ENCODE peak calls at places on chromosomes 13 and 19, in nine cellular contexts. I is endothelial cell of umbilical vein; G is heart left ventricle; Z is psoas muscle; B is mesendoderm; L is mucosa of descending colon; A is effector memory CD4-positive, alpha-beta T cell; P is IMR-90; D is OCI-LY7. N is an unnamed sample.

GRCh38 chr13:110680852-110681251 is 25.1 kb downstream of the CARS2 start:
- DNase-seq in I (peak; percentile 20), G (no peak), Z (no peak), B (peak; percentile 64), L (no peak), A (no peak), P (no peak), D (peak; percentile 35), N (no peak)

GRCh38 chr19:38793671-38794070 is 4.7 kb downstream of the LGALS7B start:
- DNase-seq in I (no peak), G (no peak), Z (peak; percentile 30), B (no peak), L (no peak), A (no peak), P (no peak), D (no peak), N (no peak)

GRCh38 chr13:78759704-78760103 is 100.7 kb upstream of the OBI1 start:
- DNase-seq in I (no peak), G (no peak), Z (no peak), B (peak; percentile 34), L (no peak), A (no peak), P (no peak), D (no peak), N (no peak)

GRCh38 chr19:15280915-15281683 is 48.9 kb upstream of the EPHX3 start:
- DNase-seq in I (peak; percentile 53), G (peak; percentile 92), Z (peak; percentile 95), B (peak; percentile 66), L (peak; percentile 79), A (no peak), P (peak; percentile 89), D (no peak), N (peak; percentile 91)

GRCh38 chr19:54485846-54486245 is 12.8 kb upstream of the CDC42EP5 start:
- DNase-seq in I (no peak), G (no peak), Z (no peak), B (no peak), L (no peak), A (no peak), P (no peak), D (no peak), N (no peak)

GRCh38 chr13:50993908-50994307 is 84.3 kb downstream of the RNASEH2B start:
- DNase-seq in I (no peak), G (no peak), Z (peak; percentile 58), B (no peak), L (no peak), A (no peak), P (no peak), D (no peak), N (no peak)

GRCh38 chr13:110329798-110330461 is 22.8 kb downstream of the COL4A2 start:
- DNase-seq in I (no peak), G (no peak), Z (no peak), B (no peak), L (no peak), A (no peak), P (peak; percentile 93), D (no peak), N (peak; percentile 24)

GRCh38 chr19:51331193-51331592 is 10.7 kb downstream of the VSIG10L start:
- DNase-seq in I (no peak), G (no peak), Z (no peak), B (no peak), L (no peak), A (no peak), P (no peak), D (no peak), N (no peak)

GRCh38 chr13:95288899-95289500 is 12.3 kb downstream of the ABCC4 start:
- DNase-seq in I (peak; percentile 89), G (no peak), Z (no peak), B (no peak), L (no peak), A (no peak), P (no peak), D (no peak), N (no peak)

GRCh38 chr19:3667766-3668165 is 32.5 kb downstream of the PIP5K1C start:
- DNase-seq in I (no peak), G (no peak), Z (no peak), B (no peak), L (no peak), A (no peak), P (no peak), D (no peak), N (no peak)

GRCh38 chr19:47581605-47582319 is 8.8 kb upstream of the ZNF541 start:
- DNase-seq in I (no peak), G (no peak), Z (no peak), B (no peak), L (no peak), A (no peak), P (no peak), D (no peak), N (no peak)

GRCh38 chr13:110264685-110265275 is 42.2 kb downstream of the COL4A1 start:
- DNase-seq in I (no peak), G (no peak), Z (no peak), B (peak; percentile 28), L (no peak), A (no peak), P (no peak), D (no peak), N (no peak)

GRCh38 chr13:44921931-44922758 is 67.1 kb downstream of the NUFIP1 start:
- DNase-seq in I (peak; percentile 55), G (no peak), Z (peak; percentile 77), B (no peak), L (no peak), A (no peak), P (peak; percentile 98), D (no peak), N (peak; percentile 73)

GRCh38 chr13:20964904-20965303 is 62.4 kb upstream of the XPO4 start:
- DNase-seq in I (no peak), G (no peak), Z (no peak), B (peak; percentile 32), L (no peak), A (no peak), P (peak; percentile 58), D (no peak), N (no peak)

GRCh38 chr13:27924529-27925141 is 4.8 kb downstream of the PDX1 start:
- DNase-seq in I (no peak), G (no peak), Z (no peak), B (no peak), L (no peak), A (no peak), P (no peak), D (no peak), N (no peak)

GRCh38 chr19:8150178-8150865 is 930 bp upstream of the FBN3 start:
- DNase-seq in I (no peak), G (no peak), Z (no peak), B (no peak), L (no peak), A (no peak), P (no peak), D (no peak), N (no peak)

GRCh38 chr13:51017516-51017915 is 93.6 kb downstream of the C13orf42 start:
- DNase-seq in I (no peak), G (no peak), Z (no peak), B (no peak), L (no peak), A (no peak), P (no peak), D (no peak), N (no peak)

GRCh38 chr13:64993514-64994164 is 2236.5 kb downstream of the PCDH9 start:
- DNase-seq in I (no peak), G (no peak), Z (no peak), B (no peak), L (no peak), A (no peak), P (no peak), D (peak; percentile 25), N (no peak)

GRCh38 chr13:111844222-111844671 is 222.7 kb upstream of the SOX1 start:
- DNase-seq in I (no peak), G (no peak), Z (no peak), B (no peak), L (no peak), A (no peak), P (no peak), D (no peak), N (no peak)

GRCh38 chr13:90230311-90230710 is 1117.2 kb upstream of the MIR17HG start:
- DNase-seq in I (no peak), G (no peak), Z (no peak), B (no peak), L (peak; percentile 40), A (no peak), P (no peak), D (no peak), N (no peak)
- H3K4me3 ChIP-seq in I (no peak overlapping the region), G (no peak overlapping the region), Z (no peak overlapping the region), B (no peak overlapping the region), L (no peak overlapping the region), A (no peak overlapping the region), P (no peak overlapping the region), D (no peak overlapping the region), N (no peak overlapping the region)

DNA sequence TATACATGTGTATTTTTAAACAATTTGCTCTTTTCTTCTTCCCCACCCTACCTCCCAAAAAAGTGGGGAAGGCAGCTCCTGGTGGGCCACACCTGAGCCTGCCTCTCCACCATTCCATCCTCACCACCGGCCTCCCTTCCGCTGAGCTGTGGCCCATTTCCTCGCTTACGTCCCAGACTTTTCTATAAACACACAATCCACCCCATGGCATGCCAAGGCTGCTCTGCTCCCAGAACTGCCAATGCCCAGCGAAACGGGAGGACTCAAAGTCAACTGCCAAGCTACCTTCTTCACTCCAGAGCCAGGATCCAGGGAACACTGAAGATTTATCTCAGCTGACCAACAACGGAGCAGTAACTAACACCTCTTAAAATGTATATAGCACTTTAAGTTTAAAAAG is 2.8 kb downstream of the N4BP2L1 start:
- DNase-seq in I (no peak), G (no peak), Z (no peak), B (no peak), L (no peak), A (no peak), P (no peak), D (no peak), N (no peak)
- H3K4me1 ChIP-seq in I (peaks cover 13% of the 10 kb centered on the region), G (peaks cover 20% of the 10 kb centered on the region), Z (peaks cover 11% of the 10 kb centered on the region), B (no peaks in the 10 kb centered on the region), L (peaks cover 19% of the 10 kb centered on the region), A (peaks cover 14% of the 10 kb centered on the region), P (peaks cover 7% of the 10 kb centered on the region), D (peaks cover 25% of the 10 kb centered on the region), N (no peaks in the 10 kb centered on the region)

GRCh38 chr13:75302031-75302430 is 179.9 kb downstream of the TBC1D4 start:
- DNase-seq in I (no peak), G (no peak), Z (no peak), B (no peak), L (no peak), A (no peak), P (no peak), D (no peak), N (peak; percentile 31)
- H3K36me3 ChIP-seq in I (peaks cover 20% of the 10 kb centered on the region), G (peaks cover 4% of the 10 kb centered on the region), Z (peaks cover 54% of the 10 kb centered on the region), B (no peaks in the 10 kb centered on the region), L (no peaks in the 10 kb centered on the region), A (peaks cover 20% of the 10 kb centered on the region), P (no peaks in the 10 kb centered on the region), D (peaks cover 26% of the 10 kb centered on the region), N (peaks cover 10% of the 10 kb centered on the region)

DNA sequence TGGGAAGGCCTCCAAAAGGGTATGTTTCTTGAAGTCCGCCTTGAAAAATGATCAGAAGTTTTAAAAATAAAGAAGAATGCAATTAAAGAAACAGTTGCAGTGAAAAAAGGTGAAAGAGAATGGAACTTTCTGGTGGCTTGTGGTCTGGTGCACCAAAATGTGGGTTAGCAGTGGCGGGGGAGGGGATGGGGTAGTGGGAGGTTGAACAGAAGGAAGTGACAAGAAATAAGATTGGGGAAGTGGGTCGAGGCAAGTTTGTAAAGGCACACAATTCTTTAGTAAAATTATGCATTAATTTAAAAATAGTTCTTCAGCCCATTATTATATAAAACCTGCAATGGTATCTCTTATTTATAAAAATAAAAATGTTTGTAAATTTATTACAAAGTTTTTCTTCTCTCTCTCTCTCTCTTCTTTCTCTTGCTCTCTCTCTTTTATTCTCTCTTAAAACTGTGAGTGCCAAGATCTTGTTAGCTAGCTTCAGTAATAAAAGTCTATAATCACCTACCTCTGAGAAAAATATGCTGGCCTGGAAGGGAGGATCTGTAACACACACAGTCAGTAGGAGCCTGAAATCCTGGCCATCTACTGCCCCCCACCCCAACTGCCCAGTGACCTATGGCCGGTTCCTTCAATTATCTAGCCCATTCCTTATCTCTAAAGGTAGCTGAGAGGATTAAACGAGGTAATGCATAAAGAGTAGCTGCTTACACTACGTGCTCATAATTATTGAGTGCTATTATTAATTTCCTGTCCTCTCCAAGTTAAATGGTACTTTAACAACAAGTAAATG is 2.2 kb downstream of the LCP1 start:
- DNase-seq in I (no peak), G (peak; percentile 62), Z (peak; percentile 60), B (no peak), L (peak; percentile 81), A (peak; percentile 67), P (no peak), D (peak; percentile 72), N (peak; percentile 45)
- H3K4me3 ChIP-seq in I (no peak overlapping the region), G (no peak overlapping the region), Z (peak overlapping the region; percentile 46), B (no peak overlapping the region), L (no peak overlapping the region), A (peak overlapping the region; percentile 81), P (no peak overlapping the region), D (peak overlapping the region; percentile 92), N (peak overlapping the region; percentile 11)

N was measured in adrenal gland.